ENCODE peak calls at places on chromosomes 5 and 9, in eight cellular contexts. One of them, this sample, is unnamed.

GRCh38 chr5:103119067-103119764 is 722 bp downstream of the GIN1 start:
- DNase-seq in fibroblast of mammary gland: peak
- DNase-seq in Peyer's patch: no peak
- DNase-seq in lung: no peak
- DNase-seq in psoas muscle: no peak
- DNase-seq in ovary: no peak
- DNase-seq in heart left ventricle: no peak
- DNase-seq in BJ: no peak
- DNase-seq in this sample: no peak

GRCh38 chr5:37838933-37839341 is 904 bp downstream of the GDNF start:
- DNase-seq in Peyer's patch: no peak
- DNase-seq in lung: no peak
- DNase-seq in fibroblast of mammary gland: no peak
- DNase-seq in ovary: no peak
- DNase-seq in BJ: no peak
- DNase-seq in heart left ventricle: no peak
- DNase-seq in psoas muscle: no peak
- DNase-seq in this sample: no peak

GRCh38 chr9:99569840-99570239 is 251.8 kb upstream of the NR4A3 start:
- DNase-seq in Peyer's patch: no peak
- DNase-seq in lung: no peak
- DNase-seq in psoas muscle: no peak
- DNase-seq in BJ: no peak
- DNase-seq in fibroblast of mammary gland: no peak
- DNase-seq in ovary: no peak
- DNase-seq in heart left ventricle: no peak
- DNase-seq in this sample: no peak

GRCh38 chr5:110663525-110663924 is 62.9 kb downstream of the TMEM232 start:
- DNase-seq in lung: no peak
- DNase-seq in heart left ventricle: no peak
- DNase-seq in BJ: no peak
- DNase-seq in Peyer's patch: no peak
- DNase-seq in fibroblast of mammary gland: no peak
- DNase-seq in ovary: no peak
- DNase-seq in psoas muscle: no peak
- DNase-seq in this sample: no peak

GRCh38 chr5:128083811-128084227 is 253 bp downstream of the SLC12A2 start:
- DNase-seq in fibroblast of mammary gland: peak
- DNase-seq in Peyer's patch: no peak
- DNase-seq in ovary: no peak
- DNase-seq in BJ: no peak
- DNase-seq in psoas muscle: no peak
- DNase-seq in lung: no peak
- DNase-seq in heart left ventricle: no peak
- DNase-seq in this sample: no peak

GRCh38 chr9:7802666-7803065 is 3.1 kb upstream of the DMAC1 start:
- DNase-seq in ovary: no peak
- DNase-seq in psoas muscle: no peak
- DNase-seq in fibroblast of mammary gland: peak
- DNase-seq in Peyer's patch: no peak
- DNase-seq in heart left ventricle: no peak
- DNase-seq in BJ: no peak
- DNase-seq in lung: no peak
- DNase-seq in this sample: no peak

GRCh38 chr5:35436441-35437057 is 181.1 kb upstream of the SPEF2 start:
- DNase-seq in heart left ventricle: no peak
- DNase-seq in Peyer's patch: no peak
- DNase-seq in psoas muscle: no peak
- DNase-seq in ovary: no peak
- DNase-seq in fibroblast of mammary gland: peak
- DNase-seq in BJ: no peak
- DNase-seq in lung: no peak
- DNase-seq in this sample: no peak

GRCh38 chr9:131478421-131478868 is 24.3 kb upstream of the POMT1 start:
- DNase-seq in ovary: peak
- DNase-seq in BJ: no peak
- DNase-seq in lung: peak
- DNase-seq in psoas muscle: peak
- DNase-seq in Peyer's patch: peak
- DNase-seq in fibroblast of mammary gland: peak
- DNase-seq in heart left ventricle: peak
- DNase-seq in this sample: no peak

GRCh38 chr5:61534481-61535267 is 202.6 kb downstream of the ZSWIM6 start:
- DNase-seq in fibroblast of mammary gland: no peak
- DNase-seq in heart left ventricle: no peak
- DNase-seq in Peyer's patch: no peak
- DNase-seq in ovary: no peak
- DNase-seq in psoas muscle: no peak
- DNase-seq in BJ: no peak
- DNase-seq in lung: no peak
- DNase-seq in this sample: no peak

GRCh38 chr9:34578241-34579096 is 11.1 kb downstream of the CNTFR start:
- DNase-seq in heart left ventricle: no peak
- DNase-seq in Peyer's patch: no peak
- DNase-seq in psoas muscle: no peak
- DNase-seq in BJ: no peak
- DNase-seq in fibroblast of mammary gland: peak
- DNase-seq in lung: no peak
- DNase-seq in ovary: no peak
- DNase-seq in this sample: no peak

GRCh38 chr9:3992924-3993323 is 306.9 kb downstream of the GLIS3 start:
- DNase-seq in BJ: no peak
- DNase-seq in heart left ventricle: no peak
- DNase-seq in Peyer's patch: no peak
- DNase-seq in lung: no peak
- DNase-seq in fibroblast of mammary gland: peak
- DNase-seq in ovary: no peak
- DNase-seq in psoas muscle: no peak
- DNase-seq in this sample: peak

GRCh38 chr5:136420168-136420916 is 55.0 kb upstream of the TRPC7 start:
- DNase-seq in lung: no peak
- DNase-seq in fibroblast of mammary gland: no peak
- DNase-seq in psoas muscle: no peak
- DNase-seq in Peyer's patch: no peak
- DNase-seq in ovary: no peak
- DNase-seq in BJ: no peak
- DNase-seq in heart left ventricle: no peak
- DNase-seq in this sample: no peak

GRCh38 chr5:110590187-110590586 is 136.3 kb downstream of the TMEM232 start:
- DNase-seq in Peyer's patch: no peak
- DNase-seq in psoas muscle: no peak
- DNase-seq in lung: no peak
- DNase-seq in fibroblast of mammary gland: peak
- DNase-seq in BJ: no peak
- DNase-seq in ovary: no peak
- DNase-seq in heart left ventricle: no peak
- DNase-seq in this sample: no peak

DNA sequence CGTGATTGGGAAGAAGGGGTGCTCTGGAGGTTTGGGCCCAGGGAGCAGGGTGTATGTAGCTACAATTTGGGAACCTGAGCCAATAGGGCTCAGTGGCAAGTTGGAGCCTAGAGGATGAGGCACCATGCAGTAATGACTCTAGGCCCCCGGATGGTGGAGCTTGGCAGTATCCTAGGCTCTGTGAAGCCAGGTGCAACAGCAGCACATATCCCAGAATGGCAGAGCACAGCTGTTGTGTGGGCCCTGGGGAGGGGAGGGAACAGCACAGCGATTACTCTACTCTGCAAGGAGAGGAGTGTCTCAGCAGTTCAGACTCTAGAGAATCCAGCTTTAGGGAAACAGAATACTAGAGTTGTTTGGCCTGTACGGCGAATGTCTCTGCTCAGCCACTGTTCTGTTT is 56.1 kb downstream of the LRRTM2 start:
- DNase-seq in BJ: no peak
- DNase-seq in heart left ventricle: no peak
- DNase-seq in psoas muscle: peak
- DNase-seq in ovary: no peak
- DNase-seq in fibroblast of mammary gland: no peak
- DNase-seq in lung: no peak
- DNase-seq in Peyer's patch: no peak
- DNase-seq in this sample: no peak
- TF ChIP-seq CTCF in BJ: no peak
- TF ChIP-seq CTCF in heart left ventricle: no peak
- TF ChIP-seq CTCF in psoas muscle: peak
- TF ChIP-seq CTCF in ovary: no peak
- TF ChIP-seq CTCF in fibroblast of mammary gland: no peak
- TF ChIP-seq CTCF in lung: no peak
- TF ChIP-seq CTCF in Peyer's patch: no peak
- TF ChIP-seq CTCF in this sample: no peak

DNA sequence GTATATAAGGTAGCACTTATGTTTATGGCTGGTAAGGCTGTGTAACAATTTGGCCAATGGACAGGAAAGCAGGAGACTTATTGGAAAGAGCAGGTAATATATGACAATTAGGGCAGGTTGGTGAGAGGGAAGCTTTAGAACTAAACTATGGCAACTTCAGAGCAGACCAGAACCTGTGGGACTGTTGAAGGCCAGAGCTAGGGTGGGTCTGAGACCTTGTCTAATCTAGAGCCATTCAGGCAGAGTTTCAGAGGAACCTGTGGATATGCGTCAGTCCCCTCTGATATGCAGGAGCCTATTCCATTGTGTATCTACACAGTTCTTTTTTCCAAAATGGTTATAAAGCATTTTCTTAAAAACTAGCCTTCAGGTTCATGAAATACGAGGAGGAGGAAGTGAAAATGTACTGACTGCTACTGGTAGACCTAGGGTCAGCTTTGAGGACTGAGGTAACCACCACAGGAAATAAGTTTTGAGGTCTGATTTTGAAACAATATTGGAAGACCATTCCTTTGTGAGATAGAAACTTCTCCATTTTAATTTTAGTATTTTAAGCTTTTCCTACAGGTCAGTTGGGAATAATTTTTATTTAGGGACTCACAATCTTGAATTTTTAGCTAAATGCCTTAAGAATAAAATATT is 37.6 kb downstream of the ELL2 start:
- DNase-seq in psoas muscle: no peak
- DNase-seq in ovary: no peak
- DNase-seq in Peyer's patch: no peak
- DNase-seq in lung: no peak
- DNase-seq in BJ: no peak
- DNase-seq in heart left ventricle: no peak
- DNase-seq in fibroblast of mammary gland: no peak
- DNase-seq in this sample: no peak
- H3K4me3 ChIP-seq in psoas muscle: no peak
- H3K4me3 ChIP-seq in ovary: no peak
- H3K4me3 ChIP-seq in Peyer's patch: no peak
- H3K4me3 ChIP-seq in lung: no peak
- H3K4me3 ChIP-seq in BJ: no peak
- H3K4me3 ChIP-seq in heart left ventricle: no peak
- H3K4me3 ChIP-seq in fibroblast of mammary gland: no peak
- H3K4me3 ChIP-seq in this sample: no peak

GRCh38 chr9:137602661-137603060 is 2.8 kb upstream of the ARRDC1 start:
- DNase-seq in Peyer's patch: no peak
- DNase-seq in lung: no peak
- DNase-seq in BJ: no peak
- DNase-seq in ovary: no peak
- DNase-seq in fibroblast of mammary gland: no peak
- DNase-seq in heart left ventricle: no peak
- DNase-seq in psoas muscle: no peak
- DNase-seq in this sample: no peak
- TF ChIP-seq CTCF in Peyer's patch: no peak
- TF ChIP-seq CTCF in lung: no peak
- TF ChIP-seq CTCF in BJ: no peak
- TF ChIP-seq CTCF in ovary: no peak
- TF ChIP-seq CTCF in fibroblast of mammary gland: no peak
- TF ChIP-seq CTCF in heart left ventricle: no peak
- TF ChIP-seq CTCF in psoas muscle: no peak
- TF ChIP-seq CTCF in this sample: no peak

DNA sequence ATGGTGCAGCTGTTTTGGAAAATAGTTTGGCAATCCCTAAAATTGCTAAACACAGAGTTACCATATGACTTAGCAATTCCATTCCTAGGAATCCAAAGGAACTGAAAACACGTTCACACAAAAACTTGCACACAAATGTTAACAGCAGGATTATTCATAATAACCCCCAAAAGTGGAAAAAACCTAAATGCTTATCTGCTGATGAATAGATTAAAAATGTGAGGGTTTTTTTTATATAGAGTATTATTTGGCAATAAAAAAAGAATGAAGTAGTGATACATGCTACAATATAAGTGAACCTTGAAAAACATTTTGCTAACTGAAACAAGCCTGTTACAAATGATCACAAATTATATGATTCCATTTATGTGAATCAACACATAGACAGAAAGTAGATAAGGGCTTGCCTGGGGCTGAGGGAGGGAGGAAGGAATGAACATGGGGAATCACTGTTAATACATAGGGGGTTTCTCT is 45.1 kb upstream of the TRIO start:
- DNase-seq in BJ: peak
- DNase-seq in psoas muscle: no peak
- DNase-seq in heart left ventricle: no peak
- DNase-seq in fibroblast of mammary gland: peak
- DNase-seq in lung: no peak
- DNase-seq in ovary: no peak
- DNase-seq in Peyer's patch: no peak
- DNase-seq in this sample: no peak
- H3K4me3 ChIP-seq in BJ: no peak
- H3K4me3 ChIP-seq in psoas muscle: no peak
- H3K4me3 ChIP-seq in heart left ventricle: no peak
- H3K4me3 ChIP-seq in fibroblast of mammary gland: no peak
- H3K4me3 ChIP-seq in lung: no peak
- H3K4me3 ChIP-seq in ovary: no peak
- H3K4me3 ChIP-seq in Peyer's patch: no peak
- H3K4me3 ChIP-seq in this sample: no peak

GRCh38 chr9:114094971-114095370 is 4.1 kb downstream of the KIF12 start:
- DNase-seq in BJ: no peak
- DNase-seq in Peyer's patch: no peak
- DNase-seq in fibroblast of mammary gland: no peak
- DNase-seq in heart left ventricle: no peak
- DNase-seq in ovary: no peak
- DNase-seq in lung: no peak
- DNase-seq in psoas muscle: no peak
- DNase-seq in this sample: no peak

GRCh38 chr9:114098021-114098659 is 952 bp downstream of the KIF12 start:
- DNase-seq in heart left ventricle: no peak
- DNase-seq in BJ: no peak
- DNase-seq in Peyer's patch: no peak
- DNase-seq in ovary: peak
- DNase-seq in psoas muscle: peak
- DNase-seq in fibroblast of mammary gland: no peak
- DNase-seq in lung: no peak
- DNase-seq in this sample: no peak

GRCh38 chr9:114097613-114098020 is 1.5 kb downstream of the KIF12 start:
- DNase-seq in fibroblast of mammary gland: no peak
- DNase-seq in psoas muscle: no peak
- DNase-seq in lung: no peak
- DNase-seq in heart left ventricle: no peak
- DNase-seq in BJ: no peak
- DNase-seq in ovary: peak
- DNase-seq in Peyer's patch: no peak
- DNase-seq in this sample: no peak

GRCh38 chr9:114096866-114097612 is 2.1 kb downstream of the KIF12 start:
- DNase-seq in ovary: no peak
- DNase-seq in BJ: no peak
- DNase-seq in Peyer's patch: no peak
- DNase-seq in lung: no peak
- DNase-seq in fibroblast of mammary gland: no peak
- DNase-seq in heart left ventricle: no peak
- DNase-seq in psoas muscle: no peak
- DNase-seq in this sample: no peak

GRCh38 chr9:114096041-114096511 is 3.0 kb downstream of the KIF12 start:
- DNase-seq in psoas muscle: no peak
- DNase-seq in fibroblast of mammary gland: no peak
- DNase-seq in heart left ventricle: no peak
- DNase-seq in Peyer's patch: no peak
- DNase-seq in BJ: no peak
- DNase-seq in ovary: no peak
- DNase-seq in lung: no peak
- DNase-seq in this sample: no peak
- TF ChIP-seq CTCF in psoas muscle: no peak
- TF ChIP-seq CTCF in fibroblast of mammary gland: peak
- TF ChIP-seq CTCF in heart left ventricle: no peak
- TF ChIP-seq CTCF in Peyer's patch: no peak
- TF ChIP-seq CTCF in BJ: peak
- TF ChIP-seq CTCF in ovary: no peak
- TF ChIP-seq CTCF in lung: no peak
- TF ChIP-seq CTCF in this sample: peak